ENCODE peak calls at places on chromosome 21, in four cellular contexts. C, G, R and V are unnamed samples.

GRCh38 chr21:45577806-45578801 is 35.9 kb upstream of the SLC19A1 start:
- DNase-seq in C (no peak), G (no peak), R (no peak), V (no peak)

GRCh38 chr21:36347962-36348328 is 27.9 kb downstream of the MORC3 start:
- DNase-seq in C (no peak), G (no peak), R (no peak), V (no peak)

GRCh38 chr21:40173833-40174232 is 306.6 kb downstream of the PCP4 start:
- DNase-seq in C (no peak), G (no peak), R (no peak), V (no peak)

GRCh38 chr21:17529648-17530047 is 16.8 kb downstream of the CXADR start:
- DNase-seq in C (no peak), G (no peak), R (no peak), V (no peak)

GRCh38 chr21:45987121-45987711 is 5.6 kb downstream of the COL6A1 start:
- DNase-seq in C (peak; percentile 25), G (no peak), R (peak; percentile 17), V (peak; percentile 51)

GRCh38 chr21:25573409-25574206 is 33.7 kb downstream of the MRPL39 start:
- DNase-seq in C (no peak), G (no peak), R (no peak), V (no peak)

GRCh38 chr21:35475768-35476167 is 426.7 kb upstream of the RUNX1 start:
- DNase-seq in C (no peak), G (no peak), R (peak; percentile 23), V (no peak)

GRCh38 chr21:14913576-14914146 is 151.1 kb downstream of the NRIP1 start:
- DNase-seq in C (no peak), G (no peak), R (no peak), V (no peak)

GRCh38 chr21:39182484-39183271 is 573 bp downstream of the PSMG1 start:
- DNase-seq in C (no peak), G (peak; percentile 57), R (no peak), V (no peak)

GRCh38 chr21:28069446-28069845 is 923.2 kb downstream of the LTN1 start:
- DNase-seq in C (no peak), G (no peak), R (no peak), V (no peak)

GRCh38 chr21:46356494-46357334 is 32.8 kb downstream of the PCNT start:
- DNase-seq in C (no peak), G (no peak), R (no peak), V (no peak)

GRCh38 chr21:45670731-45671130 is 27.2 kb downstream of the PCBP3 start:
- DNase-seq in C (no peak), G (no peak), R (no peak), V (no peak)

GRCh38 chr21:44927587-44928461 is 7.1 kb upstream of the ITGB2 start:
- DNase-seq in C (no peak), G (peak; percentile 45), R (no peak), V (peak; percentile 80)

GRCh38 chr21:46226146-46226545 is 2.4 kb downstream of the LSS start:
- DNase-seq in C (no peak), G (no peak), R (peak; percentile 56), V (no peak)

GRCh38 chr21:15208787-15209186 is 144.0 kb upstream of the NRIP1 start:
- DNase-seq in C (no peak), G (no peak), R (no peak), V (no peak)

GRCh38 chr21:15557925-15558324 is 171.9 kb upstream of the USP25 start:
- DNase-seq in C (no peak), G (no peak), R (no peak), V (no peak)

GRCh38 chr21:36350282-36350910 is 30.4 kb downstream of the MORC3 start:
- DNase-seq in C (no peak), G (no peak), R (no peak), V (no peak)

GRCh38 chr21:17660862-17661261 is 48.2 kb upstream of the BTG3 start:
- DNase-seq in C (no peak), G (no peak), R (no peak), V (no peak)

GRCh38 chr21:46603228-46603627 is 1.7 kb downstream of the S100B start:
- DNase-seq in C (no peak), G (no peak), R (no peak), V (no peak)

GRCh38 chr21:35508389-35508888 is 459.3 kb upstream of the RUNX1 start:
- DNase-seq in C (no peak), G (peak; percentile 59), R (peak; percentile 81), V (peak; percentile 74)

GRCh38 chr21:29436143-29436542 is 137.4 kb downstream of the BACH1 start:
- DNase-seq in C (no peak), G (no peak), R (no peak), V (peak; percentile 69)

GRCh38 chr21:27423073-27423472 is 456.2 kb upstream of the ADAMTS5 start:
- DNase-seq in C (no peak), G (peak; percentile 35), R (peak; percentile 90), V (peak; percentile 76)

GRCh38 chr21:17334478-17334877 is 178.4 kb upstream of the CXADR start:
- DNase-seq in C (no peak), G (no peak), R (no peak), V (no peak)

GRCh38 chr21:32001390-32001789 is 128.6 kb downstream of the HUNK start:
- DNase-seq in C (no peak), G (no peak), R (no peak), V (no peak)

GRCh38 chr21:25385912-25386474 is 221.3 kb downstream of the MRPL39 start:
- DNase-seq in C (peak; percentile 73), G (peak; percentile 3), R (no peak), V (no peak)

GRCh38 chr21:15688809-15689208 is 41.0 kb upstream of the USP25 start:
- DNase-seq in C (no peak), G (no peak), R (no peak), V (no peak)

GRCh38 chr21:45997495-45998275 is 16.1 kb downstream of the COL6A1 start:
- DNase-seq in C (peak; percentile 30), G (no peak), R (peak; percentile 15), V (peak; percentile 44)

GRCh38 chr21:44867999-44868700 is 5.3 kb downstream of the PTTG1IP start:
- DNase-seq in C (no peak), G (no peak), R (no peak), V (peak; percentile 43)

GRCh38 chr21:17492415-17493168 is 20.3 kb upstream of the CXADR start:
- DNase-seq in C (no peak), G (no peak), R (no peak), V (no peak)

DNA sequence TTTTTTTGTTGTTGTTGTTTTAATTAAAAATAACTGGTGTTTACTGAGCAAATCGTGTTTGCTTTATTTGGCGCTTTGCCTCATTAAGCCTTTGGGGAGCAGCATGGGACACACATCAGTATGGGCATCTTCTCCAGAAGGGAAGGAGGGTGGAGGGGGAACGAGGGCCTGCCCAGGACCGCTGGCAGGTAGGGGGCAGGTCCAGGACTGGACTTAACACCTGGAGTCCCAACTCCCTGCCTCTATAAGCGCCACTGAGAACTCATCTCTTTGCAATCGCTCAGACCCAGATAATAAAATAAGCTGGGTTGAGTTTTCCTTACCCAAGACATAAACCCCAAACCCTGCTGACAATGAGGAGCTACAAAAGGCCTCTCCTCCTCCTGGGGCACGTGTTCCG is 15.1 kb downstream of the ABCG1 start:
- DNase-seq in C (no peak), G (no peak), R (no peak), V (no peak)
- H3K4me1 ChIP-seq in C (peaks cover 38% of the 10 kb centered on the region), G (peaks cover 62% of the 10 kb centered on the region), R (no peaks in the 10 kb centered on the region), V (peaks cover 32% of the 10 kb centered on the region)

GRCh38 chr21:33937931-33938339 is 22.3 kb upstream of the ATP5PO start:
- DNase-seq in C (no peak), G (no peak), R (no peak), V (no peak)
- H3K4me3 ChIP-seq in C (no peak overlapping the region), G (no peak overlapping the region), R (no peak overlapping the region), V (no peak overlapping the region)

GRCh38 chr21:34129039-34129891 is 55.9 kb downstream of the MRPS6 start:
- DNase-seq in C (peak; percentile 42), G (peak; percentile 51), R (peak; percentile 69), V (peak; percentile 66)
- H3K4me1 ChIP-seq in C (peaks cover 31% of the 10 kb centered on the region), G (peaks cover 5% of the 10 kb centered on the region), R (peaks cover 4% of the 10 kb centered on the region), V (peaks cover 32% of the 10 kb centered on the region)

GRCh38 chr21:37565530-37566223 is 199.1 kb downstream of the DYRK1A start:
- DNase-seq in C (no peak), G (no peak), R (no peak), V (no peak)

GRCh38 chr21:37563641-37564340 is 197.2 kb downstream of the DYRK1A start:
- DNase-seq in C (peak; percentile 94), G (peak; percentile 93), R (peak; percentile 93), V (peak; percentile 98)

GRCh38 chr21:37564924-37565529 is 198.5 kb downstream of the DYRK1A start:
- DNase-seq in C (no peak), G (no peak), R (no peak), V (no peak)

GRCh38 chr21:37562920-37563640 is 196.5 kb downstream of the DYRK1A start:
- DNase-seq in C (peak; percentile 57), G (peak; percentile 54), R (peak; percentile 37), V (no peak)

GRCh38 chr21:37564341-37564923 is 197.9 kb downstream of the DYRK1A start:
- DNase-seq in C (peak; percentile 77), G (peak; percentile 68), R (peak; percentile 79), V (peak; percentile 87)
- H3K4me3 ChIP-seq in C (peak overlapping the region; percentile 73), G (peak overlapping the region; percentile 56), R (peak overlapping the region; percentile 70), V (peak overlapping the region; percentile 43)

DNA sequence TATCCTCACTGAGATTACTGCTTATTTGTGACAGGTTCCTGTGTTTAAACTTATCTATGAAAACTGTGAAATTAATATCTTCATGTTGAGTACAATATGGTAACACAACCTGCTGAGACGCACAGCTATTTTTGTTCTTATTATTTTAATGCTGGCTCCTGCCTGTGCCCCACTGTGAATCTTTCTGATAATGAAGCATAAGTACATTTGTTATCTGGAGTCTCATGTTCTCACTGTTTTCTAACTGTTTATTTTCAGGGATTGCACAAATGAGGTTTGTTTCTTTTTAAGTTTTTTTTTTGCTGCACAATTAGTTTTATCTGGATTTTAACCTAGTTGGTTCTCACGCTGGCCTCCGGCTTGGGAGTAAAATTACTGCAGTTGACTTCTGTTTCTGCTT is 39.9 kb upstream of the IFNAR2 start:
- DNase-seq in C (no peak), G (no peak), R (no peak), V (no peak)
- H3K4me1 ChIP-seq in C (no peaks in the 10 kb centered on the region), G (no peaks in the 10 kb centered on the region), R (no peaks in the 10 kb centered on the region), V (no peaks in the 10 kb centered on the region)